ENCODE peak calls at places on chromosomes 1 and 21, in four cellular contexts. T is naive thymus-derived CD8-positive, alpha-beta T cell; F is AG08395; P is T-helper 9 cell. U is an unnamed sample.

GRCh38 chr1:21640653-21641052 is 28.5 kb downstream of the RAP1GAP start:
- DNase-seq in T (no peak), P (no peak), F (no peak), U (no peak)

GRCh38 chr1:67431869-67432578 is 1.8 kb upstream of the SERBP1 start:
- DNase-seq in F (no peak), P (no peak), T (no peak), U (no peak)

GRCh38 chr1:107789817-107790609 is 175.0 kb downstream of the VAV3 start:
- DNase-seq in T (no peak), P (no peak), F (no peak), U (no peak)

GRCh38 chr1:16082283-16083038 is 9.0 kb upstream of the FAM131C start:
- DNase-seq in F (peak), P (peak), T (peak), U (peak)

GRCh38 chr1:218249757-218250156 is 35.3 kb upstream of the RRP15 start:
- DNase-seq in T (no peak), P (no peak), F (no peak), U (no peak)

GRCh38 chr21:38267991-38268858 is 11.4 kb downstream of the KCNJ15 start:
- DNase-seq in T (no peak), P (no peak), F (peak), U (no peak)

GRCh38 chr1:107292012-107292411 is 151.2 kb downstream of the NTNG1 start:
- DNase-seq in T (no peak), P (no peak), F (no peak), U (no peak)

GRCh38 chr1:11062965-11063401 is 3.2 kb upstream of the SRM start:
- DNase-seq in F (peak), T (no peak), P (no peak), U (peak)

GRCh38 chr21:25997788-25998611 is 172.6 kb downstream of the APP start:
- DNase-seq in P (no peak), T (no peak), F (no peak), U (no peak)

GRCh38 chr1:154095456-154095855 is 59.4 kb downstream of the NUP210L start:
- DNase-seq in T (no peak), P (no peak), F (no peak), U (no peak)

GRCh38 chr1:210252621-210253041 is 20.0 kb downstream of the SERTAD4 start:
- DNase-seq in P (no peak), F (no peak), T (no peak), U (no peak)

GRCh38 chr1:9593492-9594465 is 5.1 kb downstream of the TMEM201 start:
- DNase-seq in T (no peak), F (peak), P (no peak), U (no peak)

GRCh38 chr1:8554956-8555534 is 237.1 kb downstream of the SLC45A1 start:
- DNase-seq in F (peak), P (no peak), T (no peak), U (no peak)

GRCh38 chr1:54045487-54045886 is 7.5 kb downstream of the TMEM59 start:
- DNase-seq in P (no peak), F (no peak), T (no peak), U (no peak)

GRCh38 chr1:230185076-230186001 is 118.3 kb downstream of the GALNT2 start:
- DNase-seq in P (no peak), T (no peak), F (no peak), U (no peak)

GRCh38 chr1:33836911-33837310 is 27.0 kb upstream of the HMGB4 start:
- DNase-seq in P (no peak), T (no peak), F (no peak), U (no peak)

GRCh38 chr1:166302919-166303758 is 136.3 kb upstream of the FAM78B start:
- DNase-seq in T (no peak), F (no peak), P (no peak), U (no peak)

GRCh38 chr1:3360646-3361257 is 93.7 kb upstream of the ARHGEF16 start:
- DNase-seq in P (no peak), F (no peak), T (no peak), U (no peak)

GRCh38 chr1:20380175-20380574 is 89.5 kb downstream of the VWA5B1 start:
- DNase-seq in T (no peak), F (no peak), P (no peak), U (no peak)

GRCh38 chr1:229024528-229025119 is 246.3 kb upstream of the RAB4A start:
- DNase-seq in F (peak), P (no peak), T (no peak), U (no peak)

GRCh38 chr1:155012052-155012546 is 9.5 kb downstream of the ZBTB7B start:
- DNase-seq in P (no peak), T (no peak), F (peak), U (no peak)

GRCh38 chr1:156691665-156692408 is 13.5 kb downstream of the CRABP2 start:
- DNase-seq in P (no peak), F (no peak), T (no peak), U (no peak)

GRCh38 chr1:223776826-223777454 is 64.6 kb downstream of the CAPN2 start:
- DNase-seq in F (no peak), P (no peak), T (no peak), U (no peak)

U was measured in effector memory CD8-positive, alpha-beta T cell.